ENCODE peak calls at places on chromosome 13, in four cellular contexts. G is adrenal gland, I is fibroblast of mammary gland, V is cardiac fibroblast. E is an unnamed sample.

GRCh38 chr13:95075506-95075905 is 225.7 kb downstream of the ABCC4 start:
- DNase-seq in I (no peak), G (no peak), V (no peak), E (no peak)

GRCh38 chr13:113834496-113835200 is 29.2 kb downstream of the GAS6 start:
- DNase-seq in V (no peak), G (no peak), I (no peak), E (no peak)

GRCh38 chr13:43815204-43815603 is 28.4 kb upstream of the ENOX1 start:
- DNase-seq in G (no peak), V (peak; percentile 47), I (peak; percentile 29), E (no peak)

GRCh38 chr13:35857769-35858168 is 273.4 kb downstream of the DCLK1 start:
- DNase-seq in I (no peak), G (no peak), V (peak; percentile 52), E (no peak)

GRCh38 chr13:114088234-114088633 is 44.2 kb downstream of the RASA3 start:
- DNase-seq in I (no peak), G (no peak), V (no peak), E (no peak)

GRCh38 chr13:99865420-99865930 is 106.1 kb downstream of the ZIC5 start:
- DNase-seq in G (no peak), I (no peak), V (no peak), E (no peak)

GRCh38 chr13:113968463-113969310 is 5.2 kb downstream of the C13orf46 start:
- DNase-seq in G (no peak), I (no peak), V (no peak), E (no peak)

GRCh38 chr13:82480415-82480814 is 1401.9 kb downstream of the SLITRK1 start:
- DNase-seq in I (peak; percentile 2), G (no peak), V (no peak), E (no peak)

GRCh38 chr13:50513528-50513863 is 330.0 kb downstream of the DLEU7 start:
- DNase-seq in V (no peak), G (no peak), I (no peak), E (no peak)

GRCh38 chr13:103282571-103283450 is 216.6 kb upstream of the SLC10A2 start:
- DNase-seq in G (no peak), I (peak; percentile 68), V (peak; percentile 96), E (peak; percentile 92)

GRCh38 chr13:114099191-114099590 is 33.2 kb downstream of the RASA3 start:
- DNase-seq in G (no peak), I (peak; percentile 95), V (peak; percentile 97), E (no peak)

GRCh38 chr13:54016548-54016947 is 987.9 kb downstream of the OLFM4 start:
- DNase-seq in V (no peak), G (no peak), I (no peak), E (no peak)

DNA sequence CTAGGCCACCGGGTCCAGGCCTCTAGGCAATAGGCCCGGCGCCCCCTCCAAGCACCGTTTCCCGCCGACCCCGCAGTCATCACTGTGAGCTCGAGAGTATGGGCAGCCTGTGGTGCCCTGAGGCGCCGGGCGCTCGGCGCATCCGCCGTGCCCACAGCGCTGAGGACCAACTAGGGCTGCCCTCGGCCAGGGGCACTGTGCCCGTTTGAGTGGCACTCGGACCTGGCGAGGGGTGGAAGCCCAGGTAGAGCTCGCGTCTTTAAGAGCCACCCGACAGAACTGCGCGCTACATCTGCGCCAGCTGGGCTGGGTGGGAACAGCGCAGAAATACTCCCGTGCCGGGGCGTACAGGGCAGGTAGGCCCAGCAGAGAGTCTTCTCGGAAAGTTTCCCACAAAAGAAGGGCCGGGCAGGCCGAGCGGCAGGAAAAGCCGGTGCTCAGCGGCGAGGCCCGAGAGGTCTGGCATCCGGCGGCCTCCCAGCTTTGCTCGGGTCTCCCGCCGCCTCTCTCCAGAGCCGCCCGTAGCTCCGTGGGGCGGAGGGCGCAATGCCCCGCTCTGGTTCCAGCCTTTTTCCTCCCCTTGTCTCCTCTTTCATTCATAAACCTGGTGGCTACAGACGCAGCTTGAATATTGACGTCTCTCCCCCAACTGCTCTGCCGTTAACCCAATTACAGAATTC is 5.4 kb upstream of the SOX1 start:
- DNase-seq in I (no peak), G (no peak), V (no peak), E (no peak)
- H3K4me3 ChIP-seq in I (no peak overlapping the region), G (no peak overlapping the region), V (no peak overlapping the region), E (no peak overlapping the region)

DNA sequence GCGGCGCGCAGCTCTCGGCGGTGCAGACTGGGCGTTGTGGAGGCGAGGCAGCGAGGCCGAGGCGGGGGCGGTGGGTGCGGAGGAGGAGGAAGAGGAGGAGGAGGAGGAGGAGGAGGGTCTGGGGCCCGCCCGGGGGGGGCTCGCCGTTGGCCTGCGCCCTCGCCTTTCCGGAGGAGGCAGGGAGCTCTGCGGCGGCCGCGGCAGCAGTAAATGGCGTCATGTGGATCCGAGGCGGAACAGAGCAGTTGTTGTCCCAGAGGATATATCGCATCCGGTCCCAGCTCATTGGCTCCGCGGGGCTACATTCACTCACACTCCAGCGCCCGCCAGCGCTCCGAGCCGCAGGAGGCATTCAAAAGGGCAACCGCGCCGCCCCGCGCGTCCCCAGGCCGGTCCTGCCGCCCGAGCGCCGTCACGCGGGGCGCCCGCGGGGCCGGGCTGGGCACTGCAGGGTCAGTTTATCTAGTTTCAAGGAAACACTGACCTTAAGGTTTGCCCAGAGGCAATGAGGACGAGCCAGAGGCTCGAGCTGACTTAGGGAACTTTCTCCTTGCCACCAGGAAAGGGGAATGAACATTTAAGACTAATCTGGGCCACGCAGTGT is at the start of gene SPRY2:
- DNase-seq in I (peak; percentile 96), V (peak; percentile 98), G (peak; percentile 91), E (peak; percentile 78)
- TF ChIP-seq CTCF in I (no peak), V (no peak), G (no peak), E (no peak)

DNA sequence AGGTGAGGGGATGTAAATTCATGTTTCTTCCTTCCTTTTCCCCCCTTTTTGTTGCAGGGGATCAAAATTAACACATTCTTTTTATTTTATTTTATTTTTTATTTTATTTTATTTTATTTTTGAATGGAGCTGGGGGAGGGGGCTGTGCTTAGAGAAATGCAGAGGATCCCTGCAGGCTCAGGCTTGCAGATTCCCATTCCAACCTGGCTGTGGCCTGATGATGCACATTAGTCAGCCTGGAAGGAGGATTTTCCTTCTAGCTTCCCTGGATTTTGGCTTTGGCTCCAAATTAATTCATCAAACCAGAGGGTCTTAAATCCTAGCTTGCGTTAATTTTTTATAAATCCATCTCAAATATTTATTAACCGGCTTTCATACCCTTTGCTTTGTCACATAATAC is 67.0 kb downstream of the FREM2 start:
- DNase-seq in G (no peak), V (no peak), I (no peak), E (no peak)
- H3K4me3 ChIP-seq in G (no peak overlapping the region), V (no peak overlapping the region), I (no peak overlapping the region), E (no peak overlapping the region)

DNA sequence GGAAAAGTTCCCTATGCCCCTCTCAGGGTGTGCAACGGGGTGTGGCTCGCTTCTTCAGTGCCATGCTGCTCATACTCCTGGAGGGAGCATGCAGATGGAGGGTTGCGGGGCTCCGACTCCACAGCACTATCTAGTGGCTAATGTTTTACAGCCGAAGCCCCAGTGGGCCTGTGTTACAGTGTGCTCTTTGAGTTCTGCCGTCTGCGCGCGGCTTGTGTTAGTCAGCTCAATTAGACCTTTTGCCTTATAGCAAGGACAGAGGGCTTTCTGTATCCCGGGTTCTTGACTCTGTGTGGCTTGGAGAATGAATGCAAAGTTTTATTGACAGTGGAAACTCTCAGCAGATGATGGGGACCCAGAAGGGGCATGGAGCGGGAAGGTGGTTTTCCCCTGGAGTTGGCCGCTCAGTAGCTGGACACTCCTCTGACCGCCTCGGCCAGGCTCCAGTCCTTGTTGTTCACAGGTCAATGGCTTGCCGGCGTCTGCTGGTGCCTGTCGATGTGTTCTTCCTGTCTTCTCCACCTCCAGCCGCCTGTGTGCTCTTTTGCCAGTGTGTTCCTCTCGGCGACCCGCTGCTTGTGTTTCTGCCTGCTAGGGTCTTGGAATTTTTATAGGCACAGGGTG is 383.4 kb downstream of the LMO7 start:
- DNase-seq in G (no peak), I (peak; percentile 17), V (no peak), E (no peak)
- TF ChIP-seq CTCF in G (no peak), I (peak; percentile 21), V (peak; percentile 37), E (peak; percentile 53)

GRCh38 chr13:41459754-41460111 is 2.4 kb downstream of the RGCC start:
- DNase-seq in V (no peak), I (peak; percentile 11), G (no peak), E (no peak)

GRCh38 chr13:41458939-41459753 is 1.8 kb downstream of the RGCC start:
- DNase-seq in I (peak; percentile 72), V (peak; percentile 81), G (no peak), E (no peak)

GRCh38 chr13:41462427-41462826 is 5.1 kb downstream of the RGCC start:
- DNase-seq in V (no peak), I (no peak), G (no peak), E (no peak)

GRCh38 chr13:41461527-41462124 is 4.3 kb downstream of the RGCC start:
- DNase-seq in G (no peak), I (no peak), V (no peak), E (no peak)

DNA sequence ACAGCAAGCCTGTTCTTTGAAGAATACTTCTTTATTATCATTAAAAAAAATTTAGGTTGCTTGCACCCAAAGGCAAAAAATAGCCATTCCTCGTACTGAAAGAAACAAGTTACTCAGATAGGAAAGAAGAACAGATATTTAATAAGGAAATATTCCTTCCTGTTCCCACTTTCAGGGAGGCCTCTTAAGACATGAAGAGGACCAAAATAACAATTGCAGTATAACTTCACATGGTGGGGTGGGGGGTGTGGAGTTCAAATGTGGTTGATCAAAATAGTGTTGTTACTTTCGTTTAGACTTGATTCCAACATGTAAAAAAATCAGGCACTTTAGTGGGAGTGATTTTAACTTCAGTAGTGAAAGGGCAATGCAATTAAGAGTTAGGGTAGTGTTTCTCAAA is 3.6 kb downstream of the RGCC start:
- DNase-seq in G (no peak), I (no peak), V (no peak), E (no peak)
- H3K4me3 ChIP-seq in G (no peak overlapping the region), I (no peak overlapping the region), V (no peak overlapping the region), E (no peak overlapping the region)